ENCODE peak calls at places on chromosomes 2 and 18, in four cellular contexts. One of them, this sample, is unnamed.

GRCh38 chr2:190382851-190383250 is 25.3 kb upstream of the MFSD6 start:
- DNase-seq in K562: peak; percentile 23
- DNase-seq in GM12878: peak; percentile 43
- DNase-seq in HL-60: no peak
- DNase-seq in this sample: peak; percentile 39

GRCh38 chr18:73218293-73218692 is 350.5 kb upstream of the NETO1 start:
- DNase-seq in K562: no peak
- DNase-seq in GM12878: no peak
- DNase-seq in HL-60: no peak
- DNase-seq in this sample: no peak

GRCh38 chr2:22694856-22695255 is 690.1 kb upstream of the KLHL29 start:
- DNase-seq in K562: no peak
- DNase-seq in GM12878: no peak
- DNase-seq in HL-60: no peak
- DNase-seq in this sample: no peak

GRCh38 chr2:206392118-206392517 is 51.2 kb upstream of the ADAM23 start:
- DNase-seq in K562: peak; percentile 25
- DNase-seq in GM12878: no peak
- DNase-seq in HL-60: peak; percentile 21
- DNase-seq in this sample: peak; percentile 27

GRCh38 chr2:63879876-63880433 is 38.3 kb downstream of the UGP2 start:
- DNase-seq in K562: no peak
- DNase-seq in GM12878: no peak
- DNase-seq in HL-60: no peak
- DNase-seq in this sample: no peak

GRCh38 chr2:136448435-136448834 is 316.9 kb upstream of the THSD7B start:
- DNase-seq in K562: no peak
- DNase-seq in GM12878: no peak
- DNase-seq in HL-60: no peak
- DNase-seq in this sample: no peak

GRCh38 chr2:28633739-28634138 is 117.9 kb upstream of the PPP1CB start:
- DNase-seq in K562: no peak
- DNase-seq in GM12878: no peak
- DNase-seq in HL-60: no peak
- DNase-seq in this sample: no peak

GRCh38 chr2:100257939-100258338 is 64.4 kb downstream of the LONRF2 start:
- DNase-seq in K562: no peak
- DNase-seq in GM12878: no peak
- DNase-seq in HL-60: no peak
- DNase-seq in this sample: no peak

GRCh38 chr2:188303363-188304031 is 11.8 kb downstream of the GULP1 start:
- DNase-seq in K562: no peak
- DNase-seq in GM12878: no peak
- DNase-seq in HL-60: no peak
- DNase-seq in this sample: no peak

GRCh38 chr2:22375094-22375493 is 1009.9 kb upstream of the KLHL29 start:
- DNase-seq in K562: no peak
- DNase-seq in GM12878: no peak
- DNase-seq in HL-60: no peak
- DNase-seq in this sample: no peak

GRCh38 chr2:216842634-216843033 is 17.2 kb downstream of the TNP1 start:
- DNase-seq in K562: no peak
- DNase-seq in GM12878: no peak
- DNase-seq in HL-60: no peak
- DNase-seq in this sample: no peak

GRCh38 chr2:38671946-38672345 is 6.0 kb downstream of the GALM start:
- DNase-seq in K562: no peak
- DNase-seq in GM12878: no peak
- DNase-seq in HL-60: no peak
- DNase-seq in this sample: no peak

GRCh38 chr2:33552758-33553461 is 46.2 kb downstream of the FAM98A start:
- DNase-seq in K562: no peak
- DNase-seq in GM12878: no peak
- DNase-seq in HL-60: peak; percentile 15
- DNase-seq in this sample: no peak

GRCh38 chr2:74702001-74702715 is 48.1 kb downstream of the SEMA4F start:
- DNase-seq in K562: no peak
- DNase-seq in GM12878: no peak
- DNase-seq in HL-60: no peak
- DNase-seq in this sample: no peak

GRCh38 chr2:200189964-200190363 is 116.5 kb upstream of the SPATS2L start:
- DNase-seq in K562: no peak
- DNase-seq in GM12878: no peak
- DNase-seq in HL-60: no peak
- DNase-seq in this sample: no peak

GRCh38 chr2:4827836-4828235 is 864.3 kb upstream of the SOX11 start:
- DNase-seq in K562: no peak
- DNase-seq in GM12878: no peak
- DNase-seq in HL-60: no peak
- DNase-seq in this sample: no peak

GRCh38 chr18:77857926-77858325 is 608.3 kb downstream of the GALR1 start:
- DNase-seq in K562: no peak
- DNase-seq in GM12878: no peak
- DNase-seq in HL-60: no peak
- DNase-seq in this sample: no peak

GRCh38 chr2:160920791-160921303 is 239.4 kb upstream of the TANK start:
- DNase-seq in K562: no peak
- DNase-seq in GM12878: no peak
- DNase-seq in HL-60: no peak
- DNase-seq in this sample: no peak

GRCh38 chr2:176140130-176140519 is 10.6 kb downstream of the HOXD8 start:
- DNase-seq in K562: no peak
- DNase-seq in GM12878: no peak
- DNase-seq in HL-60: no peak
- DNase-seq in this sample: no peak

GRCh38 chr2:136362676-136363390 is 244.9 kb upstream of the CXCR4 start:
- DNase-seq in K562: no peak
- DNase-seq in GM12878: no peak
- DNase-seq in HL-60: peak; percentile 28
- DNase-seq in this sample: no peak

GRCh38 chr2:85886585-85886984 is 2.2 kb downstream of the ST3GAL5 start:
- DNase-seq in K562: no peak
- DNase-seq in GM12878: no peak
- DNase-seq in HL-60: no peak
- DNase-seq in this sample: no peak

GRCh38 chr2:134079373-134079772 is 174.5 kb upstream of the MGAT5 start:
- DNase-seq in K562: no peak
- DNase-seq in GM12878: no peak
- DNase-seq in HL-60: no peak
- DNase-seq in this sample: peak; percentile 35

GRCh38 chr18:23684515-23685197 is 4.6 kb upstream of the LAMA3 start:
- DNase-seq in K562: no peak
- DNase-seq in GM12878: no peak
- DNase-seq in HL-60: no peak
- DNase-seq in this sample: no peak

GRCh38 chr2:71923887-71924533 is 223.7 kb downstream of the CYP26B1 start:
- DNase-seq in K562: peak; percentile 76
- DNase-seq in GM12878: peak; percentile 2
- DNase-seq in HL-60: peak; percentile 49
- DNase-seq in this sample: peak; percentile 59

DNA sequence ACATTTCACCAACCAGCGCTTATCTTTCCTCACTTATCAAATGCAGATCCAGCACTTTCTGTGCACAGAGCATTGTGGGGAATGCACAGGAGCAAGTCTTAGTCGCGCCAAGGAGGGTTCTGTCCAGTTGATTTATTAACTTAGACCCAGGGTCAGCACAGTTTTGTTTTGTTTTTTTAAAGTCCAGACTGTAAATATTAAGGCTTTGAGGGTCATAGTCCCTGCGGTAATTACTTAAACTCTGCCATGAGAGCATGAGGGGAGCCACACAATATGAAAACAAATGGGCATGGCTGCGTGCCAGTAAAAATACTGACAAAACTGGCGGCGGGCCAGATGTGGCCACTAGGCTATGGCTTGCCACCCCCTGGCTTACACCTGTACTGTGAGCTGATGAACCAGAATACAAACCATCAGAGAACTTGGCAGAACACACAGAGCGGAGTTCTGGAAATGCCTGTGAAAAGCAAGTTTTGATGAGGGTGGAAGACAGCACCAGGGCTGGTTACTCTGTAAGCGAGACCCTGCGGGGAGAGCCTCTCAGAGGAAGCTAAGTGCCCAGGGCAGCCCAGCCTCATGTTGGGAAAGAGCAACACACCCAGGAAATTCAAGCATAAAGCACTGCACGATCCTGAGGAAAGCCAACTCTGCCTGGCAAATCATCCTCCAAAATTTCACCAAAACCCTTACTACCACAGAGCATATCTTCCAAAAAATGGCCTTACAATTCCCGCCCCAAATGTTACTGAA is 43.6 kb downstream of the L3MBTL4 start:
- DNase-seq in K562: no peak
- DNase-seq in GM12878: no peak
- DNase-seq in HL-60: no peak
- DNase-seq in this sample: no peak
- TF ChIP-seq SPI1 in K562: no peak
- TF ChIP-seq SPI1 in GM12878: no peak
- TF ChIP-seq SPI1 in HL-60: no peak
- TF ChIP-seq SPI1 in this sample: no peak

DNA sequence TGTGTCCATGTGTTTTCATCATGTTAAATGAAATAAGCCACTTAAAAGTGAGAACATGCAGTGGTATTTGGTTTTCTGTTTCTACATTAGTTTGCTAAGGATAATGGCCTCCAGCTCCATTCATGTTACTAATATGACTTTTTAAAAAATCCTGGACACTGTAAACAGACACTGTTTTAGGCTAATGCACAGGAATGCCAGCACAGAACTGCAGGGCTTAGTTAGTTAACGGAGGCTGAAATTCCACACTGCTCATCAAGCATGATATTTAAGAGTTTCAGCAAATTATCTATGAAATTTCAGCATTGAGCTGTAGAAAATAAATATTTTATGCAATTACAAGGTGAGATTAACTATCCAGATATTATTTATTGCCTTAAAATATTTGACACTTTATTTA is 42.5 kb upstream of the PAX3 start:
- DNase-seq in K562: no peak
- DNase-seq in GM12878: no peak
- DNase-seq in HL-60: no peak
- DNase-seq in this sample: no peak
- TF ChIP-seq SPI1 in K562: no peak
- TF ChIP-seq SPI1 in GM12878: no peak
- TF ChIP-seq SPI1 in HL-60: no peak
- TF ChIP-seq SPI1 in this sample: no peak

GRCh38 chr2:170013802-170014551 is 164.0 kb upstream of the MYO3B start:
- DNase-seq in K562: peak; percentile 89
- DNase-seq in GM12878: no peak
- DNase-seq in HL-60: no peak
- DNase-seq in this sample: no peak
- TF ChIP-seq SPI1 in K562: no peak
- TF ChIP-seq SPI1 in GM12878: no peak
- TF ChIP-seq SPI1 in HL-60: no peak
- TF ChIP-seq SPI1 in this sample: no peak

DNA sequence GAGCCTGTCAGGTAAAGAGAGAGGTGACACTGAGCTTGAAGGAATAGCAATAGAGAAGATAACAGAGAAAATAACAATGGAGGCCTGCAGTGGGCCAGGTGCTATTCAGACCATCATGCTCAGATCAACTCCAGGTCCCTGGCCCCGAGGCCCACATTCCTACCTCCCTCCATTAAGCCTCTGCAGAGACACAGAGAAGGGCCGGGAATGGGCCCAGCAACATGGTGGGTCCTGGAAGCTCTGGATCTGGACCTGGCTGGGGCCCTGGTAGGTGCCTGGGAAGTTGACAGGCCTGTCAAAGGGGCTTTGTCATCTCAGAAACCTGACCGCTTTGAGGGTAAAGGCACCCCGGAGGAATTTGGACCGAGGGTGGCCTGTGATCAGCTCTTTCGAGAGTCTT is 159.7 kb upstream of the GLI2 start:
- DNase-seq in K562: no peak
- DNase-seq in GM12878: no peak
- DNase-seq in HL-60: no peak
- DNase-seq in this sample: no peak
- TF ChIP-seq SPI1 in K562: no peak
- TF ChIP-seq SPI1 in GM12878: no peak
- TF ChIP-seq SPI1 in HL-60: no peak
- TF ChIP-seq SPI1 in this sample: no peak

DNA sequence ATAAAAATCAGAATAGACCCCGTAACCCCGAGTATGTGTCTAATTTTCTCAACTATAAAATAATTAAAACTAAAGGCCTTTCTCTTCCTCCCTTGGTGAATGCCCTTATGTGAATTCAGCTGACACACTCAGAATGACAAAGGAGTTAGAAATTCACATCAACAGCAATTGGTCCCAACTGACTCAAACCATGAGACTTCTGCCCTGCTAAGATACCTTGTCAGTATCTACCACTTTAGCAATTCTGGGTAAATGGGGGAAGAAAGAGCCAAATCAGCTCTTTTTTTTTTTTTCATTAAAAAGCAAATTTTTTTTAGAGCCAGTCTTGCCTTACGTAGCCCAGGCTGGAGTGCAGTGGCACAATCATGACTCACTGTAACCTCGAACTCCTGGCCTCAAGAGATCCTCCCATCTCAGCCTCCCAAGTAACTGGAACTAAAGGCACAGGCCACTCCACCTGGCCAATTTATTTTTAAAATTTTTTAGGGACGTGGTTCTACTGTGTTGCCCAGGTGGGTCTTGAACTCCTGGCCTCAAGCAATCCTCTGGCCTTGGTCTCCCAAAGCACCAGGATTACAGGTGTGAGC is 1.7 kb upstream of the PPP4R1 start:
- DNase-seq in K562: no peak
- DNase-seq in GM12878: no peak
- DNase-seq in HL-60: no peak
- DNase-seq in this sample: no peak
- TF ChIP-seq SPI1 in K562: no peak
- TF ChIP-seq SPI1 in GM12878: no peak
- TF ChIP-seq SPI1 in HL-60: no peak
- TF ChIP-seq SPI1 in this sample: no peak

GRCh38 chr2:2199841-2200240 is 131.2 kb downstream of the MYT1L start:
- DNase-seq in K562: no peak
- DNase-seq in GM12878: no peak
- DNase-seq in HL-60: no peak
- DNase-seq in this sample: no peak
- TF ChIP-seq SPI1 in K562: no peak
- TF ChIP-seq SPI1 in GM12878: no peak
- TF ChIP-seq SPI1 in HL-60: no peak
- TF ChIP-seq SPI1 in this sample: no peak